ENCODE peak calls at places on chromosomes 4 and X, in eight cellular contexts. One of them, this sample, is unnamed.

GRCh38 chrX:153509592-153509991 is 7.8 kb upstream of the ATP2B3 start:
- DNase-seq in activated CD4-positive, alpha-beta T cell treated with anti-CD3 and anti-CD28 coated beads, Interleukin-2, amount 50 U/mL, for 48 hours: no peak
- DNase-seq in T-cell: no peak
- DNase-seq in CMK: no peak
- DNase-seq in naive B cell: no peak
- DNase-seq in stimulated activated CD4-positive, alpha-beta T cell treated with anti-CD3 and anti-CD28 coated beads, Interleukin-15, amount 100 ng/mL, for 24 hours: no peak
- DNase-seq in activated naive CD8-positive, alpha-beta T cell treated with anti-CD3 and anti-CD28 coated beads, Interleukin-2, amount 50 U/mL, for 24 hours: no peak
- DNase-seq in heart right ventricle: no peak
- DNase-seq in this sample: no peak

GRCh38 chr4:38306482-38307071 is 346.4 kb downstream of the PTTG2 start:
- DNase-seq in naive B cell: peak; percentile 55
- DNase-seq in stimulated activated CD4-positive, alpha-beta T cell treated with anti-CD3 and anti-CD28 coated beads, Interleukin-15, amount 100 ng/mL, for 24 hours: peak; percentile 52
- DNase-seq in CMK: no peak
- DNase-seq in activated naive CD8-positive, alpha-beta T cell treated with anti-CD3 and anti-CD28 coated beads, Interleukin-2, amount 50 U/mL, for 24 hours: no peak
- DNase-seq in T-cell: no peak
- DNase-seq in activated CD4-positive, alpha-beta T cell treated with anti-CD3 and anti-CD28 coated beads, Interleukin-2, amount 50 U/mL, for 48 hours: peak; percentile 45
- DNase-seq in heart right ventricle: no peak
- DNase-seq in this sample: no peak

GRCh38 chr4:4763815-4764202 is 95.7 kb upstream of the MSX1 start:
- DNase-seq in stimulated activated CD4-positive, alpha-beta T cell treated with anti-CD3 and anti-CD28 coated beads, Interleukin-15, amount 100 ng/mL, for 24 hours: no peak
- DNase-seq in naive B cell: no peak
- DNase-seq in heart right ventricle: no peak
- DNase-seq in activated naive CD8-positive, alpha-beta T cell treated with anti-CD3 and anti-CD28 coated beads, Interleukin-2, amount 50 U/mL, for 24 hours: no peak
- DNase-seq in activated CD4-positive, alpha-beta T cell treated with anti-CD3 and anti-CD28 coated beads, Interleukin-2, amount 50 U/mL, for 48 hours: no peak
- DNase-seq in CMK: no peak
- DNase-seq in T-cell: no peak
- DNase-seq in this sample: no peak

GRCh38 chr4:1208266-1208961 is 36.0 kb upstream of the SPON2 start:
- DNase-seq in naive B cell: no peak
- DNase-seq in activated naive CD8-positive, alpha-beta T cell treated with anti-CD3 and anti-CD28 coated beads, Interleukin-2, amount 50 U/mL, for 24 hours: no peak
- DNase-seq in T-cell: no peak
- DNase-seq in stimulated activated CD4-positive, alpha-beta T cell treated with anti-CD3 and anti-CD28 coated beads, Interleukin-15, amount 100 ng/mL, for 24 hours: peak; percentile 24
- DNase-seq in heart right ventricle: no peak
- DNase-seq in activated CD4-positive, alpha-beta T cell treated with anti-CD3 and anti-CD28 coated beads, Interleukin-2, amount 50 U/mL, for 48 hours: no peak
- DNase-seq in CMK: no peak
- DNase-seq in this sample: no peak

GRCh38 chr4:16197842-16198241 is 28.4 kb downstream of the TAPT1 start:
- DNase-seq in activated CD4-positive, alpha-beta T cell treated with anti-CD3 and anti-CD28 coated beads, Interleukin-2, amount 50 U/mL, for 48 hours: no peak
- DNase-seq in heart right ventricle: no peak
- DNase-seq in activated naive CD8-positive, alpha-beta T cell treated with anti-CD3 and anti-CD28 coated beads, Interleukin-2, amount 50 U/mL, for 24 hours: no peak
- DNase-seq in naive B cell: no peak
- DNase-seq in CMK: no peak
- DNase-seq in T-cell: no peak
- DNase-seq in stimulated activated CD4-positive, alpha-beta T cell treated with anti-CD3 and anti-CD28 coated beads, Interleukin-15, amount 100 ng/mL, for 24 hours: no peak
- DNase-seq in this sample: no peak

GRCh38 chrX:125090046-125090445 is 229.6 kb upstream of the TEX13C start:
- DNase-seq in activated naive CD8-positive, alpha-beta T cell treated with anti-CD3 and anti-CD28 coated beads, Interleukin-2, amount 50 U/mL, for 24 hours: no peak
- DNase-seq in CMK: no peak
- DNase-seq in T-cell: no peak
- DNase-seq in stimulated activated CD4-positive, alpha-beta T cell treated with anti-CD3 and anti-CD28 coated beads, Interleukin-15, amount 100 ng/mL, for 24 hours: no peak
- DNase-seq in activated CD4-positive, alpha-beta T cell treated with anti-CD3 and anti-CD28 coated beads, Interleukin-2, amount 50 U/mL, for 48 hours: no peak
- DNase-seq in naive B cell: no peak
- DNase-seq in heart right ventricle: no peak
- DNase-seq in this sample: peak; percentile 94

GRCh38 chr4:16896871-16897270 is 1.6 kb downstream of the LDB2 start:
- DNase-seq in CMK: no peak
- DNase-seq in activated CD4-positive, alpha-beta T cell treated with anti-CD3 and anti-CD28 coated beads, Interleukin-2, amount 50 U/mL, for 48 hours: no peak
- DNase-seq in activated naive CD8-positive, alpha-beta T cell treated with anti-CD3 and anti-CD28 coated beads, Interleukin-2, amount 50 U/mL, for 24 hours: no peak
- DNase-seq in T-cell: no peak
- DNase-seq in heart right ventricle: no peak
- DNase-seq in naive B cell: no peak
- DNase-seq in stimulated activated CD4-positive, alpha-beta T cell treated with anti-CD3 and anti-CD28 coated beads, Interleukin-15, amount 100 ng/mL, for 24 hours: no peak
- DNase-seq in this sample: no peak

GRCh38 chr4:175531405-175532091 is 280.5 kb downstream of the GPM6A start:
- DNase-seq in CMK: no peak
- DNase-seq in activated naive CD8-positive, alpha-beta T cell treated with anti-CD3 and anti-CD28 coated beads, Interleukin-2, amount 50 U/mL, for 24 hours: no peak
- DNase-seq in activated CD4-positive, alpha-beta T cell treated with anti-CD3 and anti-CD28 coated beads, Interleukin-2, amount 50 U/mL, for 48 hours: no peak
- DNase-seq in stimulated activated CD4-positive, alpha-beta T cell treated with anti-CD3 and anti-CD28 coated beads, Interleukin-15, amount 100 ng/mL, for 24 hours: no peak
- DNase-seq in heart right ventricle: no peak
- DNase-seq in naive B cell: no peak
- DNase-seq in T-cell: no peak
- DNase-seq in this sample: no peak

GRCh38 chr4:72094054-72094780 is 62.4 kb downstream of the NPFFR2 start:
- DNase-seq in stimulated activated CD4-positive, alpha-beta T cell treated with anti-CD3 and anti-CD28 coated beads, Interleukin-15, amount 100 ng/mL, for 24 hours: no peak
- DNase-seq in naive B cell: no peak
- DNase-seq in activated CD4-positive, alpha-beta T cell treated with anti-CD3 and anti-CD28 coated beads, Interleukin-2, amount 50 U/mL, for 48 hours: no peak
- DNase-seq in T-cell: no peak
- DNase-seq in CMK: no peak
- DNase-seq in heart right ventricle: no peak
- DNase-seq in activated naive CD8-positive, alpha-beta T cell treated with anti-CD3 and anti-CD28 coated beads, Interleukin-2, amount 50 U/mL, for 24 hours: no peak
- DNase-seq in this sample: no peak

GRCh38 chr4:108315699-108316098 is 147.0 kb upstream of the LEF1 start:
- DNase-seq in T-cell: no peak
- DNase-seq in naive B cell: no peak
- DNase-seq in heart right ventricle: no peak
- DNase-seq in activated naive CD8-positive, alpha-beta T cell treated with anti-CD3 and anti-CD28 coated beads, Interleukin-2, amount 50 U/mL, for 24 hours: no peak
- DNase-seq in CMK: no peak
- DNase-seq in activated CD4-positive, alpha-beta T cell treated with anti-CD3 and anti-CD28 coated beads, Interleukin-2, amount 50 U/mL, for 48 hours: no peak
- DNase-seq in stimulated activated CD4-positive, alpha-beta T cell treated with anti-CD3 and anti-CD28 coated beads, Interleukin-15, amount 100 ng/mL, for 24 hours: no peak
- DNase-seq in this sample: no peak

GRCh38 chr4:89267392-89267791 is 40.2 kb downstream of the GPRIN3 start:
- DNase-seq in naive B cell: no peak
- DNase-seq in activated CD4-positive, alpha-beta T cell treated with anti-CD3 and anti-CD28 coated beads, Interleukin-2, amount 50 U/mL, for 48 hours: no peak
- DNase-seq in stimulated activated CD4-positive, alpha-beta T cell treated with anti-CD3 and anti-CD28 coated beads, Interleukin-15, amount 100 ng/mL, for 24 hours: no peak
- DNase-seq in heart right ventricle: peak; percentile 48
- DNase-seq in CMK: no peak
- DNase-seq in activated naive CD8-positive, alpha-beta T cell treated with anti-CD3 and anti-CD28 coated beads, Interleukin-2, amount 50 U/mL, for 24 hours: no peak
- DNase-seq in T-cell: no peak
- DNase-seq in this sample: no peak

GRCh38 chr4:172708184-172708583 is 460.4 kb upstream of the GALNT7 start:
- DNase-seq in T-cell: no peak
- DNase-seq in CMK: no peak
- DNase-seq in heart right ventricle: no peak
- DNase-seq in activated naive CD8-positive, alpha-beta T cell treated with anti-CD3 and anti-CD28 coated beads, Interleukin-2, amount 50 U/mL, for 24 hours: no peak
- DNase-seq in activated CD4-positive, alpha-beta T cell treated with anti-CD3 and anti-CD28 coated beads, Interleukin-2, amount 50 U/mL, for 48 hours: no peak
- DNase-seq in naive B cell: no peak
- DNase-seq in stimulated activated CD4-positive, alpha-beta T cell treated with anti-CD3 and anti-CD28 coated beads, Interleukin-15, amount 100 ng/mL, for 24 hours: no peak
- DNase-seq in this sample: no peak

GRCh38 chrX:103066606-103067005 is 2.6 kb upstream of the BEX1 start:
- DNase-seq in heart right ventricle: no peak
- DNase-seq in naive B cell: no peak
- DNase-seq in activated naive CD8-positive, alpha-beta T cell treated with anti-CD3 and anti-CD28 coated beads, Interleukin-2, amount 50 U/mL, for 24 hours: no peak
- DNase-seq in activated CD4-positive, alpha-beta T cell treated with anti-CD3 and anti-CD28 coated beads, Interleukin-2, amount 50 U/mL, for 48 hours: no peak
- DNase-seq in CMK: no peak
- DNase-seq in T-cell: no peak
- DNase-seq in stimulated activated CD4-positive, alpha-beta T cell treated with anti-CD3 and anti-CD28 coated beads, Interleukin-15, amount 100 ng/mL, for 24 hours: no peak
- DNase-seq in this sample: no peak

GRCh38 chr4:137421796-137422195 is 110.5 kb downstream of the PCDH18 start:
- DNase-seq in stimulated activated CD4-positive, alpha-beta T cell treated with anti-CD3 and anti-CD28 coated beads, Interleukin-15, amount 100 ng/mL, for 24 hours: no peak
- DNase-seq in activated naive CD8-positive, alpha-beta T cell treated with anti-CD3 and anti-CD28 coated beads, Interleukin-2, amount 50 U/mL, for 24 hours: no peak
- DNase-seq in naive B cell: no peak
- DNase-seq in activated CD4-positive, alpha-beta T cell treated with anti-CD3 and anti-CD28 coated beads, Interleukin-2, amount 50 U/mL, for 48 hours: no peak
- DNase-seq in heart right ventricle: no peak
- DNase-seq in CMK: no peak
- DNase-seq in T-cell: no peak
- DNase-seq in this sample: no peak

GRCh38 chrX:119238557-119238956 is 2.5 kb downstream of the PGRMC1 start:
- DNase-seq in activated naive CD8-positive, alpha-beta T cell treated with anti-CD3 and anti-CD28 coated beads, Interleukin-2, amount 50 U/mL, for 24 hours: no peak
- DNase-seq in naive B cell: no peak
- DNase-seq in activated CD4-positive, alpha-beta T cell treated with anti-CD3 and anti-CD28 coated beads, Interleukin-2, amount 50 U/mL, for 48 hours: no peak
- DNase-seq in stimulated activated CD4-positive, alpha-beta T cell treated with anti-CD3 and anti-CD28 coated beads, Interleukin-15, amount 100 ng/mL, for 24 hours: peak; percentile 1
- DNase-seq in T-cell: no peak
- DNase-seq in heart right ventricle: no peak
- DNase-seq in CMK: no peak
- DNase-seq in this sample: no peak

GRCh38 chrX:49915352-49916222 is 6.8 kb upstream of the CLCN5 start:
- DNase-seq in T-cell: peak; percentile 14
- DNase-seq in activated naive CD8-positive, alpha-beta T cell treated with anti-CD3 and anti-CD28 coated beads, Interleukin-2, amount 50 U/mL, for 24 hours: peak; percentile 26
- DNase-seq in heart right ventricle: peak; percentile 20
- DNase-seq in CMK: no peak
- DNase-seq in activated CD4-positive, alpha-beta T cell treated with anti-CD3 and anti-CD28 coated beads, Interleukin-2, amount 50 U/mL, for 48 hours: peak; percentile 31
- DNase-seq in naive B cell: peak; percentile 47
- DNase-seq in stimulated activated CD4-positive, alpha-beta T cell treated with anti-CD3 and anti-CD28 coated beads, Interleukin-15, amount 100 ng/mL, for 24 hours: peak; percentile 37
- DNase-seq in this sample: peak; percentile 50

GRCh38 chr4:108703370-108703769 is 53.0 kb downstream of the OSTC start:
- DNase-seq in T-cell: no peak
- DNase-seq in CMK: no peak
- DNase-seq in stimulated activated CD4-positive, alpha-beta T cell treated with anti-CD3 and anti-CD28 coated beads, Interleukin-15, amount 100 ng/mL, for 24 hours: no peak
- DNase-seq in activated CD4-positive, alpha-beta T cell treated with anti-CD3 and anti-CD28 coated beads, Interleukin-2, amount 50 U/mL, for 48 hours: no peak
- DNase-seq in heart right ventricle: no peak
- DNase-seq in activated naive CD8-positive, alpha-beta T cell treated with anti-CD3 and anti-CD28 coated beads, Interleukin-2, amount 50 U/mL, for 24 hours: no peak
- DNase-seq in naive B cell: no peak
- DNase-seq in this sample: no peak

GRCh38 chr4:53309321-53310020 is 56.4 kb downstream of the SCFD2 start:
- DNase-seq in stimulated activated CD4-positive, alpha-beta T cell treated with anti-CD3 and anti-CD28 coated beads, Interleukin-15, amount 100 ng/mL, for 24 hours: no peak
- DNase-seq in activated naive CD8-positive, alpha-beta T cell treated with anti-CD3 and anti-CD28 coated beads, Interleukin-2, amount 50 U/mL, for 24 hours: no peak
- DNase-seq in naive B cell: no peak
- DNase-seq in CMK: no peak
- DNase-seq in T-cell: no peak
- DNase-seq in activated CD4-positive, alpha-beta T cell treated with anti-CD3 and anti-CD28 coated beads, Interleukin-2, amount 50 U/mL, for 48 hours: no peak
- DNase-seq in heart right ventricle: no peak
- DNase-seq in this sample: no peak